ENCODE peak calls at places on chromosomes 13 and 19, in ten cellular contexts. Q, I, N, O, M, H, L, K, D and G are unnamed samples.

GRCh38 chr19:8615813-8616596 is 5.5 kb upstream of the ADAMTS10 start:
- DNase-seq in Q (no peak), I (peak; percentile 84), D (peak; percentile 49), O (no peak), M (peak; percentile 63), N (no peak), K (peak; percentile 62), L (peak; percentile 44), H (peak; percentile 60), G (no peak)

GRCh38 chr13:76812206-76812882 is 73.9 kb downstream of the KCTD12 start:
- DNase-seq in Q (no peak), K (peak; percentile 78), H (peak; percentile 30), I (peak; percentile 71), N (peak; percentile 6), L (no peak), O (peak; percentile 35), M (peak; percentile 60), D (peak; percentile 65), G (no peak)

GRCh38 chr13:29911781-29912478 is 61.5 kb upstream of the UBL3 start:
- DNase-seq in L (no peak), K (no peak), Q (no peak), N (no peak), I (no peak), D (no peak), M (no peak), O (no peak), H (no peak), G (no peak)

GRCh38 chr13:25840931-25841330 is 210.9 kb downstream of the SHISA2 start:
- DNase-seq in O (no peak), L (no peak), N (no peak), H (no peak), D (no peak), Q (no peak), I (no peak), M (no peak), K (no peak), G (no peak)

GRCh38 chr13:113753171-113753570 is 5.9 kb upstream of the TMEM255B start:
- DNase-seq in M (no peak), K (no peak), H (no peak), Q (no peak), D (no peak), I (no peak), O (no peak), N (no peak), L (no peak), G (no peak)

GRCh38 chr19:19405919-19406877 is 723 bp downstream of the GATAD2A start:
- DNase-seq in O (peak; percentile 51), H (peak; percentile 56), K (no peak), I (no peak), M (no peak), N (peak; percentile 40), D (peak; percentile 72), L (peak; percentile 57), Q (no peak), G (no peak)

GRCh38 chr13:108895220-108895704 is 265.9 kb downstream of the MYO16 start:
- DNase-seq in L (no peak), K (no peak), I (no peak), Q (no peak), H (peak; percentile 19), M (peak; percentile 56), O (no peak), D (no peak), N (no peak), G (no peak)

GRCh38 chr19:50003810-50004419 is 21.3 kb downstream of the VRK3 start:
- DNase-seq in H (peak; percentile 50), O (peak; percentile 56), I (peak; percentile 89), L (peak; percentile 15), N (no peak), Q (no peak), D (no peak), K (peak; percentile 35), M (peak; percentile 41), G (peak; percentile 97)

GRCh38 chr13:60435762-60436374 is 38.8 kb downstream of the TDRD3 start:
- DNase-seq in Q (no peak), L (no peak), D (no peak), M (no peak), H (no peak), N (no peak), O (no peak), K (no peak), I (no peak), G (no peak)

GRCh38 chr19:19561946-19562664 is 24.0 kb downstream of the CILP2 start:
- DNase-seq in N (no peak), K (no peak), O (no peak), I (no peak), M (no peak), L (no peak), H (no peak), Q (no peak), D (no peak), G (no peak)

GRCh38 chr13:57716295-57716694 is 84.8 kb downstream of the PCDH17 start:
- DNase-seq in O (no peak), L (no peak), D (no peak), N (no peak), H (no peak), K (no peak), M (no peak), Q (no peak), I (no peak), G (no peak)

GRCh38 chr13:113337976-113338375 is 26.0 kb downstream of the GRTP1 start:
- DNase-seq in I (no peak), Q (no peak), K (no peak), D (no peak), O (no peak), N (no peak), L (no peak), H (no peak), M (no peak), G (no peak)

GRCh38 chr13:60028021-60028420 is 135.7 kb downstream of the DIAPH3 start:
- DNase-seq in Q (no peak), K (no peak), D (no peak), M (no peak), I (no peak), O (no peak), N (no peak), L (no peak), H (no peak), G (no peak)

GRCh38 chr19:16627194-16627927 is 643 bp downstream of the MED26 start:
- DNase-seq in H (peak; percentile 14), L (peak; percentile 24), M (no peak), Q (no peak), K (peak; percentile 18), I (no peak), D (peak; percentile 29), N (no peak), O (no peak), G (no peak)

GRCh38 chr19:15419413-15420025 is 731 bp upstream of the AKAP8L start:
- DNase-seq in D (no peak), M (no peak), O (no peak), Q (no peak), N (no peak), H (no peak), L (no peak), I (peak; percentile 72), K (no peak), G (no peak)

GRCh38 chr19:15422311-15423075 is 3.7 kb upstream of the AKAP8L start:
- DNase-seq in H (no peak), M (no peak), I (no peak), D (no peak), L (no peak), K (no peak), O (no peak), Q (no peak), N (no peak), G (no peak)

GRCh38 chr19:15421726-15422260 is 3.0 kb upstream of the AKAP8L start:
- DNase-seq in L (no peak), I (no peak), M (no peak), O (no peak), N (no peak), H (peak; percentile 44), Q (no peak), D (peak; percentile 68), K (no peak), G (no peak)

GRCh38 chr19:15423130-15423529 is 4.3 kb upstream of the AKAP8L start:
- DNase-seq in O (no peak), Q (no peak), K (no peak), D (no peak), I (no peak), N (no peak), H (no peak), M (no peak), L (no peak), G (no peak)

GRCh38 chr19:15421136-15421535 is 2.3 kb upstream of the AKAP8L start:
- DNase-seq in O (no peak), M (no peak), N (no peak), I (no peak), Q (no peak), H (no peak), K (no peak), L (no peak), D (no peak), G (no peak)
- TF ChIP-seq POLR2A in O (no peak), M (no peak), N (no peak), I (no peak), Q (no peak), H (no peak), K (no peak), L (no peak), D (no peak), G (no peak)

GRCh38 chr19:15456441-15456840 is 6.7 kb upstream of the WIZ start:
- DNase-seq in M (no peak), I (no peak), Q (no peak), L (no peak), O (no peak), K (no peak), D (no peak), H (no peak), N (no peak), G (no peak)
- TF ChIP-seq POLR2A in M (no peak), I (no peak), Q (no peak), L (no peak), O (no peak), K (no peak), D (no peak), H (no peak), N (no peak), G (no peak)

GRCh38 chr19:11456659-11457058 is 21.2 kb downstream of the PRKCSH start:
- DNase-seq in O (no peak), D (no peak), M (no peak), L (no peak), K (no peak), I (no peak), N (no peak), Q (no peak), H (no peak), G (no peak)
- TF ChIP-seq POLR2A in O (no peak), D (no peak), M (no peak), L (no peak), K (no peak), I (no peak), N (no peak), Q (no peak), H (no peak), G (no peak)

DNA sequence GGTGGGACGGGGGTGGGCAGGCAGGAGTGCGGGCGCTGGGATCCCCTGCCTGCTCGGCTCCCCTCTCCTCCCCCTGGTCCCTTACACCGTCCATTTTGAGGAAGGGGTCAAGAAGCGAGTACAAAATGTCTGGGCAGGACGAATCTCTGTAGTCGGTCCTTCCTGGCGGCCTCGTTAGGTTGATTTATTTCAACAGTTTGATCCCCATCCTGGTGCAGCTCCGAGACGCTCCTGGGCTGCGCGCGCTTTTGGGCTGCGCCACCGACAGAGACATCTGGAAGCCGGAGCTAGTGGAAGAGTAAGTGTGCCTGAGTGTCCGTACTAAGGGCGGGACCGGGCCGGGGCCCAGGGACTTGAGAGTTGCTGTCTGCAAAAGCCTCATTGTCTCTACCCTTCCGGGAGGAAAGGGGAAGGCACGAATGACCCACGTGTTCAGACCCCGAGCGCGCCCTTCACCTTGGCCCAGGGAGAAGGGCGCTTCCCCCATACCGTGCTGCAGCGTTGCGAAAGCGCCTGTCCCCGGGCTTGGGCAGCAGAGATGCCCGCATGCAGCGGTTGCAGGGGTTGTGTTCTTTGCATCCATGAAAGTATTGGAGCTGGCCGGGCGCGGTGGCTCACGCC is 1.8 kb downstream of the ZNF114 start:
- DNase-seq in I (no peak), O (peak; percentile 38), M (no peak), L (peak; percentile 27), D (peak; percentile 42), K (peak; percentile 29), H (peak; percentile 24), N (peak; percentile 83), Q (no peak), G (no peak)
- TF ChIP-seq POLR2A in I (no peak), O (no peak), M (no peak), L (no peak), D (no peak), K (no peak), H (no peak), N (no peak), Q (no peak), G (no peak)